ENCODE peak calls at places on chromosomes 2 and 18, in eight cellular contexts. K, H, Z, E, S, P, M and A are unnamed samples.

GRCh38 chr2:200184748-200185574 is 121.5 kb upstream of the SPATS2L start:
- DNase-seq in Z (no peak), P (no peak), K (no peak), S (no peak), E (no peak), H (no peak), M (no peak), A (no peak)

GRCh38 chr2:230908094-230908594 is 16.9 kb downstream of the GPR55 start:
- DNase-seq in S (no peak), P (no peak), E (peak), K (no peak), Z (no peak), M (no peak), H (no peak), A (no peak)

GRCh38 chr2:204072443-204073324 is 136.1 kb downstream of the ICOS start:
- DNase-seq in P (no peak), M (no peak), E (no peak), H (peak), Z (peak), K (peak), S (peak), A (peak)

GRCh38 chr18:75727479-75727878 is 300.0 kb upstream of the SMIM21 start:
- DNase-seq in Z (peak), P (no peak), M (no peak), S (peak), E (peak), K (peak), H (peak), A (peak)

GRCh38 chr18:4987452-4988405 is 209.3 kb downstream of the AKAIN1 start:
- DNase-seq in P (no peak), K (no peak), E (no peak), M (no peak), Z (no peak), S (peak), H (no peak), A (no peak)

GRCh38 chr2:180763249-180763989 is 217.0 kb upstream of the UBE2E3 start:
- DNase-seq in K (no peak), S (no peak), H (no peak), P (no peak), M (no peak), E (no peak), Z (no peak), A (no peak)

GRCh38 chr2:47033102-47033880 is 117.7 kb upstream of the MCFD2 start:
- DNase-seq in E (no peak), P (no peak), M (no peak), S (no peak), Z (peak), H (no peak), K (no peak), A (no peak)

GRCh38 chr2:241050624-241051577 is 51.2 kb downstream of the MTERF4 start:
- DNase-seq in H (no peak), S (no peak), K (no peak), P (no peak), Z (no peak), M (no peak), E (peak), A (no peak)

GRCh38 chr2:169285528-169285927 is 76.8 kb downstream of the LRP2 start:
- DNase-seq in S (no peak), P (no peak), Z (no peak), E (no peak), M (no peak), H (no peak), K (no peak), A (no peak)

GRCh38 chr2:238425979-238426567 is 654 bp upstream of the ASB1 start:
- DNase-seq in H (no peak), K (peak), Z (peak), M (peak), P (no peak), E (no peak), S (no peak), A (no peak)

GRCh38 chr2:38375711-38376345 is 1.2 kb downstream of the ATL2 start:
- DNase-seq in E (peak), S (no peak), P (no peak), M (peak), H (peak), K (no peak), Z (no peak), A (no peak)

GRCh38 chr18:48445540-48445939 is 36.4 kb upstream of the ZBTB7C start:
- DNase-seq in S (peak), E (peak), M (peak), Z (peak), P (no peak), K (peak), H (peak), A (peak)